ENCODE peak calls at places on chromosome 5, in seven cellular contexts. J is K562, F is HepG2, K is GM12878, C is HCT116, Y is SK-N-SH, O is H1. Q is an unnamed sample.

GRCh38 chr5:59660737-59661136 is 232.8 kb downstream of the PDE4D start:
- DNase-seq in J (no peak), K (no peak), O (no peak), F (no peak), Y (peak), C (no peak), Q (peak)

GRCh38 chr5:141763526-141763925 is 81.5 kb upstream of the ARAP3 start:
- DNase-seq in Y (peak), C (no peak), F (no peak), O (no peak), K (no peak), J (no peak), Q (no peak)

GRCh38 chr5:81420039-81420667 is 26.2 kb upstream of the ACOT12 start:
- DNase-seq in J (no peak), O (no peak), Y (no peak), C (peak), F (no peak), K (no peak), Q (no peak)

GRCh38 chr5:51391175-51391574 is 7.9 kb downstream of the ISL1 start:
- DNase-seq in F (no peak), Y (no peak), O (no peak), K (no peak), C (no peak), J (no peak), Q (no peak)

GRCh38 chr5:124007675-124008398 is 495.9 kb downstream of the CSNK1G3 start:
- DNase-seq in F (no peak), O (no peak), K (no peak), C (peak), J (no peak), Y (no peak), Q (no peak)

GRCh38 chr5:142924135-142924883 is 154.1 kb downstream of the ARHGAP26 start:
- DNase-seq in K (peak), Y (no peak), O (no peak), C (no peak), F (no peak), J (no peak), Q (peak)

GRCh38 chr5:158086856-158087255 is 227.9 kb upstream of the CLINT1 start:
- DNase-seq in C (no peak), Y (no peak), O (no peak), F (no peak), K (no peak), J (no peak), Q (no peak)

GRCh38 chr5:65141487-65141886 is 340.2 kb downstream of the ADAMTS6 start:
- DNase-seq in C (no peak), J (no peak), F (no peak), O (no peak), K (no peak), Y (no peak), Q (no peak)

GRCh38 chr5:135177591-135177990 is 143.6 kb upstream of the PITX1 start:
- DNase-seq in K (no peak), F (no peak), Y (no peak), O (no peak), J (no peak), C (no peak), Q (no peak)

DNA sequence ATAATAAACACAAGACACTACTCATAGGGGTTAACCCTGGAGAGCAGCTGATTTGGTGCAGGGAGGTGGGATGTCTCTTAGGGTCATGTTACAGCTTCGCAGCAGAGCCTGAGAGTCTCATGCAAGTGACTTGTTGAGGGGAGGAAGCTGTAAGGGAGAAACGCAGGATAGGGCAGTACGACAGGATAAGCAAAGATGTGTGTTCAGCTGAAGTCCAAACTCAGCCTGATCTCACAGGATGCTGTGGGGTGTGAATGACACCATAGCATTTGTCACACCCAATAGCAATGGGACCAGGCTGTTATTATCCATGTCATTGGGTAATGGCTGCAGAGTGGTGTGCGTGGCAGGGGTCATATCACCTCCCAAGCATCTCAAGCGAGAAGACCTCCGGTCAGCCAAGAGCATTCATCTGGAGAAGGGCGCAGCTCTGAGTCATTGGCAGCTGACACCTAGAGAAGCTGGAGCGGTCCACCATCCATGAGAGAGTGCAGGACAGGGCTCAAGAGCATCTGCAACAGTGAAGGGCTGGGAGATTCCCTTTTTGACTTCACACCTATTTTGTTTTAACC is 49.2 kb upstream of the RPL26L1 start:
- DNase-seq in O (no peak), Y (no peak), K (no peak), J (no peak), C (no peak), F (no peak), Q (no peak)
- TF ChIP-seq JUND in O (no peak), Y (no peak), K (no peak), J (no peak), C (no peak), F (no peak), Q (no peak)

GRCh38 chr5:176542596-176543427 is 5.6 kb upstream of the RNF44 start:
- DNase-seq in K (no peak), C (no peak), Y (peak), J (peak), F (no peak), O (no peak), Q (peak)
- TF ChIP-seq JUND in K (no peak), C (no peak), Y (no peak), J (no peak), F (no peak), O (no peak), Q (no peak)

GRCh38 chr5:105836263-105836662 is 1834.5 kb downstream of the EFNA5 start:
- DNase-seq in C (no peak), F (no peak), J (no peak), Y (no peak), K (no peak), O (no peak), Q (no peak)
- TF ChIP-seq JUND in C (no peak), F (no peak), J (no peak), Y (no peak), K (no peak), O (no peak), Q (no peak)

DNA sequence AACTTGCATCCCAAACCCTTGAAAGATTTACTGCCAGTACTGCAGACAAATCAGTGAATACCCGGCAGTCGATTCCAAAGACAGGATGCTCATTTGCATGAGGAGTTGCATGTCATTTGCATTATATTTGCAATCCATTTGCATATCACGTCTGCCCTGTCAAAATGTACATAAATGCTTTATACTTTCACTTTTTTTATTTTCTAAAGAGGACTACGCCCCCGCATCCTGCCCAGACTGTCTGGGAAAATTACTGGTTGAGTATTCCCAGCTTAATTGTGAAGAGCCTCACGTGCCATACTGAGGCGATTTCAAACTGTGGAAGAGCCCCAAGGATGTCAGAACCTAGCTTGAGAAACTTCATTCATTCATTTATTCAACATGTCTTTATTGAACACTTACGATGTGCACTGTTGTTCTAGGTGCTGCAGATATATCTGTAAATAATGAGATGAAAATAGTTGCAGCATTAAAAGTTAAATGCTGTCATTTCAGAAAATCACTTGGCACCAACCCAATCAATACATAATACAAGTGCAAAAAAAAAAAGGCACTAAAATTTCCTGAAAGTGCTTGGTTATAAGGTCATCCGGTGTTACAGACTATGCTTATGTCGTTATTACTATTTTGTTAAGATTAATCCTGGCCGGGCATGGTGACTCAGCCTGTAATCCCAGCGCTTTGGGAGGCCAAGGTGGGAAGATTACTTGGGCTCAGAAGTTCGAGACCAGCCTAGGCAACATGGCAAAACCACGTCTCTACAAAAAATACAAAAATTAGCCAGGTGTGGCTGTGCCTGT is 17.2 kb upstream of the SIL1 start:
- DNase-seq in Y (no peak), K (no peak), O (no peak), J (no peak), C (no peak), F (no peak), Q (no peak)
- TF ChIP-seq JUND in Y (no peak), K (no peak), O (no peak), J (no peak), C (no peak), F (no peak), Q (no peak)

GRCh38 chr5:144189800-144190429 is 19.2 kb downstream of the KCTD16 start:
- DNase-seq in F (no peak), C (no peak), O (no peak), Y (peak), J (no peak), K (peak), Q (no peak)
- TF ChIP-seq JUND in F (no peak), C (no peak), O (no peak), Y (peak), J (no peak), K (no peak), Q (no peak)

GRCh38 chr5:154842689-154843530 is 7.5 kb downstream of the FAXDC2 start:
- DNase-seq in J (no peak), F (peak), O (no peak), K (no peak), C (no peak), Y (no peak), Q (peak)
- TF ChIP-seq JUND in J (no peak), F (no peak), O (no peak), K (no peak), C (no peak), Y (no peak), Q (no peak)

DNA sequence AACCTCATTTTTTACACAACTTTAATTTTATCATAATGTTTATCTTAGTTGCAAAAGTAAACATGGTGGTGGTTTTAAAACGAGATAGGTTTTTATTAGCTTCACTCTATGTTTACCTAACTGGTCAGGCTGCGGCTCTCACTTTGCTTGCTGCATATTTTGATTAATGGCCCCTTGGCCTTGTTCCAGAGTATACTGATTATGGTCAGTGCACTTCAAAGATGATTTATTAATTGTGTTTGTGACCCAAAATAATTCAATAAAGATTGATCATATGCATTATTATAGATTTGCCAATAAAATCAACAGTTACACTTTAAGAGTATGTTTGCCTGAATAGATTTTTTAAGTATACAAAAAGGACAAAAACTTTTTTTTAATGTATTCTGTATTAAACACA is 188.0 kb downstream of the XRCC4 start:
- DNase-seq in F (peak), Y (peak), K (no peak), C (no peak), O (no peak), J (no peak), Q (peak)
- TF ChIP-seq JUND in F (no peak), Y (no peak), K (no peak), C (no peak), O (no peak), J (no peak), Q (peak)